ENCODE peak calls at places on chromosomes 4 and X, in four cellular contexts. V is HEK293T, U is K562, E is GM12878. W is an unnamed sample.

GRCh38 chrX:103789004-103789403 is 12.4 kb downstream of the PLP1 start:
- DNase-seq in V (no peak), U (no peak), E (no peak), W (no peak)

GRCh38 chr4:119570401-119570800 is 58.2 kb downstream of the PDE5A start:
- DNase-seq in V (no peak), U (no peak), E (no peak), W (no peak)

GRCh38 chr4:89939464-89939863 is 44.8 kb downstream of the MMRN1 start:
- DNase-seq in V (no peak), U (no peak), E (no peak), W (no peak)

GRCh38 chrX:20595928-20596550 is 329.3 kb upstream of the RPS6KA3 start:
- DNase-seq in V (no peak), U (no peak), E (no peak), W (no peak)

GRCh38 chr4:149841686-149842085 is 26.0 kb upstream of the IQCM start:
- DNase-seq in V (no peak), U (no peak), E (no peak), W (no peak)

GRCh38 chr4:155906554-155907247 is 3.2 kb downstream of the TDO2 start:
- DNase-seq in V (no peak), U (no peak), E (no peak), W (no peak)

GRCh38 chr4:56211202-56211601 is 176.1 kb downstream of the AASDH start:
- DNase-seq in V (no peak), U (no peak), E (no peak), W (no peak)

GRCh38 chr4:145177906-145178538 is 2.4 kb downstream of the OTUD4 start:
- DNase-seq in V (no peak), U (no peak), E (no peak), W (peak)

GRCh38 chr4:140928880-140929279 is 172.7 kb upstream of the TBC1D9 start:
- DNase-seq in V (no peak), U (no peak), E (no peak), W (no peak)

GRCh38 chr4:79663157-79663556 is 255.1 kb upstream of the GK2 start:
- DNase-seq in V (no peak), U (no peak), E (no peak), W (no peak)

GRCh38 chrX:44071070-44071645 is 98.0 kb upstream of the NDP start:
- DNase-seq in V (no peak), U (no peak), E (no peak), W (no peak)

GRCh38 chrX:41734530-41734929 is 10.5 kb downstream of the GPR82 start:
- DNase-seq in V (peak), U (no peak), E (no peak), W (peak)

GRCh38 chr4:129095811-129096454 is at the start of gene C4orf33:
- DNase-seq in V (peak), U (peak), E (peak), W (peak)

GRCh38 chrX:9659571-9660195 is 106.0 kb downstream of the GPR143 start:
- DNase-seq in V (no peak), U (no peak), E (no peak), W (no peak)

GRCh38 chr4:54093609-54094240 is 6.2 kb upstream of the GSX2 start:
- DNase-seq in V (no peak), U (no peak), E (no peak), W (no peak)

GRCh38 chr4:144754562-144755410 is 108.8 kb downstream of the HHIP start:
- DNase-seq in V (peak), U (no peak), E (no peak), W (no peak)

GRCh38 chr4:75639124-75639695 is 8.9 kb upstream of the CDKL2 start:
- DNase-seq in V (no peak), U (no peak), E (no peak), W (no peak)

GRCh38 chr4:48032721-48033120 is 16.1 kb downstream of the NIPAL1 start:
- DNase-seq in V (no peak), U (no peak), E (no peak), W (peak)

GRCh38 chrX:41236629-41237028 is 97.3 kb upstream of the DDX3X start:
- DNase-seq in V (no peak), U (no peak), E (peak), W (no peak)

GRCh38 chrX:20217906-20218305 is 48.8 kb downstream of the RPS6KA3 start:
- DNase-seq in V (no peak), U (no peak), E (no peak), W (no peak)

GRCh38 chrX:69082753-69083150 is 82.5 kb downstream of the PJA1 start:
- DNase-seq in V (no peak), U (no peak), E (no peak), W (no peak)

GRCh38 chr4:33272722-33273121 is 2552.6 kb downstream of the PCDH7 start:
- DNase-seq in V (no peak), U (no peak), E (no peak), W (no peak)

GRCh38 chr4:35182451-35182850 is 1061.9 kb downstream of the ARAP2 start:
- DNase-seq in V (no peak), U (no peak), E (no peak), W (no peak)

GRCh38 chr4:175671491-175671934 is 140.6 kb downstream of the GPM6A start:
- DNase-seq in V (peak), U (no peak), E (no peak), W (no peak)

GRCh38 chr4:145177511-145177905 is 2.9 kb downstream of the OTUD4 start:
- DNase-seq in V (no peak), U (no peak), E (no peak), W (no peak)

GRCh38 chrX:19350831-19351447 is 7.2 kb downstream of the PDHA1 start:
- DNase-seq in V (no peak), U (no peak), E (no peak), W (no peak)

GRCh38 chr4:61194601-61195000 is 5.5 kb upstream of the ADGRL3 start:
- DNase-seq in V (no peak), U (no peak), E (no peak), W (no peak)

GRCh38 chr4:142959156-142959555 is 113.1 kb upstream of the INPP4B start:
- DNase-seq in V (no peak), U (no peak), E (no peak), W (no peak)
- TF ChIP-seq TARDBP in V (no peak), U (no peak), E (no peak), W (no peak)

DNA sequence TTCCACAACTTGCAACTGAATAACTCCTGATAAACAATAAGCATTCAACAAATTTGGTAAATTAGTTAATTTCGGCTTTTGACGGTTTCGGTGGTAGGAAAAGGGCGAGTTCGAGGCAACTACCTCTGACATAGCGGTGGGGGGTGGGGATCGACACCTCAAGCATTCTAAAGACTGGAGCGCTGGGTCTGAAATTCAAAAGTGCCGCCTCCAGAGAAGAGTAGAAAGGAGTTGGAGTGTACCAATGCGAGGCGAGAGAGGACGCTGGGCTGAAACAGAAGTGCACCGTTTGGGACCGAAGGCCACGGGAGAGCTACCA is 723 bp downstream of the SMC1A start:
- DNase-seq in V (no peak), U (no peak), E (no peak), W (peak)
- TF ChIP-seq TARDBP in V (no peak), U (no peak), E (no peak), W (no peak)

GRCh38 chrX:48835524-48836329 is at the start of gene PCSK1N:
- DNase-seq in V (peak), U (no peak), E (no peak), W (peak)
- TF ChIP-seq TARDBP in V (no peak), U (no peak), E (no peak), W (no peak)

DNA sequence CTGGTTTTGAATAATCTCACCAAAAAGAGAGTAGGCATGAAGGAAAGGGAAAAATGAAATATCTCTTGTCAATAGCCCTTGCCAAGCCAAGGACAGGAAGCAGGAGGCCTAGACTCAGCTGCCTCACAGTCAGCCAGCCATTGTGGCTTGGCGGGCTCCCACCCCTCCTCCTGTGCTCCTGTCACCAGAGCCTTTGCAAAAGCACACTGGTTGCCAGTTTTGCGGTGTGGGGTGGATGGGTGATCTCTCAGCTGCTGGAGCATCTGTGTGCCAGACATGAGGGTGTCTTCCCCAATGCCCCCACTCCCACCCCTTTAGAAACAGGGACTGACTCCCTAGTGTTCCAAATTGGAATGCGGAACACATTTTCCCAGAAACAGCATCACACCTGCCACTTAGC is 26.1 kb downstream of the ARHGEF6 start:
- DNase-seq in V (no peak), U (no peak), E (no peak), W (no peak)
- TF ChIP-seq TARDBP in V (no peak), U (no peak), E (no peak), W (no peak)

GRCh38 chr4:167613381-167613780 is 379.1 kb upstream of the SPOCK3 start:
- DNase-seq in V (no peak), U (no peak), E (no peak), W (no peak)

GRCh38 chr4:167616471-167616870 is 382.2 kb upstream of the SPOCK3 start:
- DNase-seq in V (no peak), U (no peak), E (no peak), W (no peak)

DNA sequence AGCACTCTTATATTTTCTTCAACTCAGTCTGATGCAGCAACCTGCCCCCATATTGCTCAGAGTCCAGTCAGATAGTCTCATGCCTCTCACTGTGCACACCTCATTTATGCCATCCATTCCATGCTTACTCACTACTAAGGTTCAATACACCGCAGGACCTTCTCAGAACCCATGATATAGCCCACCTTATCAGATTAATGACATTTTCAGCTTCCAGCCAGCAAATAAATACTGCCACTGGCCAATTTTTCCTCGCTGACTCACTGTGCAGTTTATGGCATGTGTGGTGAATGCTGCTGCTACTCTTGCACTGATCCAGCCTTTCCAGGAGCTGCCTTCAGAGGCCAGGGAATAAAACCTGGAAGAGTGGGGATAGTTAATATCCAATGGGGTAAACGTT is 380.6 kb upstream of the SPOCK3 start:
- DNase-seq in V (no peak), U (no peak), E (no peak), W (no peak)
- TF ChIP-seq TARDBP in V (no peak), U (no peak), E (no peak), W (no peak)

GRCh38 chr4:6309755-6310154 is 40.1 kb downstream of the WFS1 start:
- DNase-seq in V (no peak), U (no peak), E (no peak), W (no peak)
- TF ChIP-seq TARDBP in V (no peak), U (no peak), E (no peak), W (no peak)

GRCh38 chrX:31038585-31039326 is 33.1 kb downstream of the FTHL17 start:
- DNase-seq in V (peak), U (peak), E (no peak), W (peak)
- TF ChIP-seq TARDBP in V (no peak), U (no peak), E (no peak), W (no peak)